ENCODE peak calls at places on chromosomes 7 and 10, in ten cellular contexts. F, M, K, B, G, Y, H, A, O and Q are unnamed samples.

GRCh38 chr10:65496541-65496940 is 1429.3 kb upstream of the LRRTM3 start:
- DNase-seq in B (no peak), H (no peak), M (no peak), Y (no peak), F (no peak), K (no peak), O (no peak), A (no peak), G (no peak), Q (no peak)

GRCh38 chr7:108109216-108109908 is 20.8 kb downstream of the LAMB4 start:
- DNase-seq in Y (no peak), B (no peak), A (peak), K (peak), O (peak), M (peak), F (peak), G (no peak), H (no peak), Q (peak)

GRCh38 chr7:156650042-156650441 is 9.5 kb downstream of the RNF32 start:
- DNase-seq in A (peak), B (no peak), F (peak), K (no peak), H (peak), M (no peak), O (peak), G (no peak), Y (no peak), Q (peak)

GRCh38 chr10:132468651-132469050 is 68.9 kb upstream of the INPP5A start:
- DNase-seq in H (no peak), F (no peak), O (no peak), M (no peak), B (no peak), G (no peak), Y (peak), K (no peak), A (no peak), Q (no peak)

GRCh38 chr10:30826679-30827078 is 197.1 kb upstream of the LYZL2 start:
- DNase-seq in O (no peak), M (no peak), A (no peak), G (no peak), K (no peak), F (no peak), H (no peak), Y (no peak), B (no peak), Q (no peak)

GRCh38 chr10:12735843-12736462 is 265.6 kb downstream of the CCDC3 start:
- DNase-seq in A (no peak), K (no peak), H (no peak), B (no peak), M (no peak), O (no peak), G (no peak), Y (no peak), F (no peak), Q (no peak)

GRCh38 chr7:80443336-80443735 is 68.5 kb downstream of the GNAT3 start:
- DNase-seq in A (no peak), F (no peak), Y (no peak), B (no peak), O (no peak), K (no peak), M (no peak), H (no peak), G (no peak), Q (peak)

GRCh38 chr10:69895759-69896158 is 94.1 kb downstream of the COL13A1 start:
- DNase-seq in Y (no peak), H (no peak), G (no peak), A (peak), K (no peak), M (no peak), B (no peak), F (no peak), O (no peak), Q (peak)

GRCh38 chr10:78170026-78170475 is 136.4 kb downstream of the RPS24 start:
- DNase-seq in A (peak), H (no peak), Y (no peak), K (no peak), G (no peak), O (no peak), F (no peak), B (no peak), M (no peak), Q (peak)

GRCh38 chr10:96756111-96756903 is 36.0 kb upstream of the PIK3AP1 start:
- DNase-seq in F (no peak), O (no peak), Y (no peak), K (peak), H (no peak), A (no peak), B (no peak), G (no peak), M (no peak), Q (no peak)

GRCh38 chr10:63120554-63120953 is 12.6 kb upstream of the NRBF2 start:
- DNase-seq in Y (peak), A (peak), O (no peak), K (no peak), H (peak), F (no peak), G (no peak), B (peak), M (no peak), Q (peak)

GRCh38 chr7:140003913-140004382 is 58.8 kb downstream of the PARP12 start:
- DNase-seq in Y (no peak), H (no peak), F (peak), B (no peak), A (peak), M (peak), G (no peak), K (peak), O (peak), Q (peak)

GRCh38 chr10:97584060-97584797 is at the start of gene HOGA1:
- DNase-seq in M (peak), Y (peak), K (no peak), A (peak), O (peak), H (no peak), G (peak), B (peak), F (peak), Q (peak)

GRCh38 chr10:22086730-22087364 is 83.3 kb upstream of the DNAJC1 start:
- DNase-seq in B (peak), O (peak), A (peak), M (peak), F (peak), G (peak), Y (peak), H (peak), K (no peak), Q (peak)

GRCh38 chr7:22843681-22844309 is 21.1 kb upstream of the TOMM7 start:
- DNase-seq in A (no peak), F (no peak), M (no peak), H (no peak), O (no peak), K (no peak), B (no peak), G (no peak), Y (no peak), Q (no peak)
- TF ChIP-seq CTCF in A (no peak), F (no peak), M (no peak), H (no peak), O (no peak), K (no peak), B (no peak), G (no peak), Y (no peak), Q (no peak)

GRCh38 chr10:128210215-128211063 is 84.2 kb upstream of the MKI67 start:
- DNase-seq in Y (peak), H (peak), K (peak), B (peak), O (peak), F (peak), A (peak), M (peak), G (peak), Q (peak)
- TF ChIP-seq CTCF in Y (peak), H (peak), K (peak), B (peak), O (peak), F (peak), A (peak), M (peak), G (no peak), Q (peak)

DNA sequence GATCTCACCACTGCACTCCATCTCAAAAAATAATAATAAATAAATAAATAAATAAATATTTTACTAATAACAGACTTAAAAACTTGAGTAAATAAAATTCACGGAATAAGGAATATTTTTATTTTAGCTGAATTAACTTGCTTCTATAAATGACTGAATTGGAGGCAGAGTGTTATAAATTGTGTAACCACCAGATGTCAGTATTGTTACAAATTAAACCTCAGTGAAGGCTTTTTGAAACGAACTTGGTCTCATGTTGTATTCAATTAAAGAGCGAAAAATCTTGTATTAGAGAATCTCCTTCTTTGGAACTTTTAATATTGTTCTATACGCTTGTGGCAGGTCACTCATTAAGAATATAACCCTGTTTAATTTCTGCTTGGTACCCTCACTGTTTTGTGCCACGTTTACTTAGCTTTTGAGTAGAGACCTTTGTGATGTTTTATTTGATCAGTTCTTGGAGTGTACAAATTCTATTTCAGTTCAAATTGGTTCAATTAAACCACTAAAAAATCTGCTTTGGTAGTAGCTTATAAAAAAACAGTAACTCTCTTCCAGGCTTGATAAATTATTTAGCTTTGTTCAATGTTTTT is 45.6 kb upstream of the SCIN start:
- DNase-seq in B (no peak), K (peak), M (peak), Y (no peak), F (peak), G (no peak), H (no peak), A (peak), O (peak), Q (peak)
- TF ChIP-seq CTCF in B (peak), K (peak), M (peak), Y (peak), F (peak), G (peak), H (peak), A (peak), O (peak), Q (peak)

GRCh38 chr10:102394801-102395676 is 466 bp upstream of the NFKB2 start:
- DNase-seq in B (peak), M (peak), O (peak), H (peak), A (peak), F (peak), Y (peak), G (peak), K (peak), Q (peak)

GRCh38 chr10:102395677-102396197 is at the start of gene NFKB2:
- DNase-seq in G (no peak), Y (no peak), H (no peak), B (no peak), M (no peak), O (no peak), A (no peak), K (no peak), F (no peak), Q (no peak)

GRCh38 chr10:102393411-102394078 is 2.0 kb upstream of the NFKB2 start:
- DNase-seq in K (no peak), Y (no peak), O (peak), F (no peak), M (no peak), B (no peak), H (no peak), G (no peak), A (no peak), Q (no peak)

GRCh38 chr10:102392306-102392705 is 3.2 kb upstream of the NFKB2 start:
- DNase-seq in O (no peak), M (no peak), H (no peak), Y (no peak), G (no peak), K (no peak), B (no peak), A (no peak), F (no peak), Q (no peak)

GRCh38 chr10:102394079-102394800 is 1.3 kb upstream of the NFKB2 start:
- DNase-seq in B (peak), O (peak), F (peak), G (peak), Y (peak), H (peak), K (peak), A (peak), M (peak), Q (peak)
- TF ChIP-seq CTCF in B (peak), O (peak), F (no peak), G (peak), Y (peak), H (peak), K (no peak), A (no peak), M (peak), Q (peak)

DNA sequence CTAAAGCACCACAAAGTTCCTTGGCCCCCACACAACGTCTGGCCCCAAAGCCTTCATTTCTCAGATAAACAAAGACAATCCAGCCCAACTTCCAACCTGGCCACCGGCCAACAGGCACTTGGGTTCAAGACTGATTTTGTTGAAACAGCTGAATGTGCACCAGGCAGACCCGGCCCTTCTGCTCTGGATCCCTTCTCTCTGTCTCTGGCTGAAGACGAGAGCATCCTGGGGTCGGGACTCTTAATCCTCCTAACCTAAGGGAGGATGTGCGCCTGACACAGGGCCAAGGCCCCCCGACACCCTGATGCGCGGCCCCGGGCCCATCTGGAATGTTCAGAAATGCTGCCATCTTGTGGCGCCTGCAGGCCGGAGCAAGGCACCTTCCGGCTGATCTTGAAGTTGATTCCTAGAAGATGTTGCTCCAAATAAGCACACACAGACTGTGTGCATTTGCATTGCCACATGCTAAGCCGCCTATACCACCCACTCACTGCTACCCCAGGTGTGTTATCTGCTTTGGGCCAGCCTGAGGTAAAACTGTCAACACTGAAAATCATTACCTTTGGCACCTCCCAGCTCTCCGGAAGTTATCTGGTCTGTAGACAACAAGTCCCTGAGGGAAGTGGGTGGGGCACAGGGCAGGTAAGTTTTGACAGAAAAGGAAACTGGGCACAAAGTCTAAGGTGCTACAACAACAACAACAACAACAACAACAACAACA is 98.4 kb upstream of the HABP2 start:
- DNase-seq in Y (peak), G (no peak), F (peak), O (peak), M (peak), B (peak), H (peak), A (peak), K (peak), Q (peak)
- TF ChIP-seq CTCF in Y (peak), G (peak), F (peak), O (peak), M (peak), B (peak), H (peak), A (peak), K (peak), Q (peak)

DNA sequence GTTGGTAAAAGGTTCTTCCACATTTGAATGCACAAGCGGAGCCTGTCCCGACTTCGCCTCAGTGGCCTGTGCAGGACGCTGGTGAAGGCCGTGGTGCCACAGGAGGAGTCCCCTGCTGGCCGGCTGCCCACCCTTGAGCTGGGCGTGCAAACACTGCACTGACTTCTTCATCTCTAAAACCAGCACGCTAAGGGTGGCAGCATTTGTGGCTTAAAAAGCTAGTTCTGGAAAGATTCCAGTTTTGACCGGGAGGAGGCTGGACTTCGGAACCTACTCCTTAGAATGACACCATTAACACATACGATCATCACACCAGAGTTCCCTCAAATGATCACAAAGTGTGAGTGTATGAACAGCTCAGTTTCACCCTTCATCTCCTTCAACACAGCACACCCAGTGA is 102.4 kb downstream of the SMURF1 start:
- DNase-seq in H (no peak), A (no peak), G (peak), F (no peak), B (no peak), K (no peak), O (no peak), Y (no peak), M (no peak), Q (no peak)
- TF ChIP-seq CTCF in H (no peak), A (no peak), G (no peak), F (no peak), B (no peak), K (no peak), O (no peak), Y (no peak), M (no peak), Q (no peak)

DNA sequence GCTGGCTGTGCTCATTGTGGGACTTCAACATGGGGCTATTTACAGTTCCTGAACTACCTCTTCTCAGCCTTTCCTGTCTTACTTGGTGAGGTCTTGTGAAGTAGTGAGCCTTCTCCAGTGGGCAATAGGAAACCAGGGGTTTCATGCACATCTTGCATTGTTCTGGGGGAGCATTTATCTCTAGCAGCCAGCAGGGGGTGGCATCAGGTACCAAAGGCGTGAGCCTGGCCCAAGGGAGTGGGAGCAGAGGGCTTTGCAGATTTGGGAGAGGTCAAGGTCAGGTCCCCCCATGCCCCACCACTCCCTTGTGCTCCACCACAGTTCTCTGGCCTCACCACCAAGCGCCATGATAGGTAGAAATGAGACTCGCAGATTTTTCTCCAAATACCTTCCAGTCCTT is 85.4 kb upstream of the NPTX2 start:
- DNase-seq in H (no peak), F (no peak), B (no peak), A (no peak), O (peak), M (no peak), G (no peak), K (no peak), Y (no peak), Q (no peak)
- TF ChIP-seq CTCF in H (no peak), F (no peak), B (no peak), A (no peak), O (peak), M (no peak), G (no peak), K (no peak), Y (no peak), Q (no peak)

GRCh38 chr7:20310963-20311742 is 19.5 kb upstream of the ITGB8 start:
- DNase-seq in A (peak), B (no peak), Y (no peak), G (no peak), H (no peak), O (peak), F (peak), K (no peak), M (no peak), Q (peak)
- TF ChIP-seq CTCF in A (peak), B (peak), Y (peak), G (no peak), H (peak), O (no peak), F (peak), K (peak), M (peak), Q (peak)

GRCh38 chr10:29465384-29465783 is 169.4 kb downstream of the SVIL start:
- DNase-seq in O (peak), F (no peak), M (no peak), A (no peak), H (peak), K (no peak), G (no peak), Y (no peak), B (no peak), Q (no peak)
- TF ChIP-seq CTCF in O (peak), F (no peak), M (peak), A (peak), H (peak), K (no peak), G (no peak), Y (no peak), B (no peak), Q (peak)